ENCODE peak calls at places on chromosomes 1 and 21, in seven cellular contexts. One of them, this sample, is unnamed.

GRCh38 chr1:224766266-224766665 is 150.1 kb downstream of the CNIH3 start:
- DNase-seq in glutamatergic neuron: no peak
- DNase-seq in hepatic stellate cell: no peak
- DNase-seq in glomerular endothelial cell: no peak
- DNase-seq in neural crest cell: no peak
- DNase-seq in cardiac muscle cell: no peak
- DNase-seq in activated CD8-positive, alpha-beta memory T cell treated with anti-CD3 and anti-CD28 coated beads, Interleukin-2, amount 50 U/mL, for 4 hours: no peak
- DNase-seq in this sample: no peak

GRCh38 chr1:187413770-187414169 is 585.0 kb downstream of the PLA2G4A start:
- DNase-seq in neural crest cell: no peak
- DNase-seq in cardiac muscle cell: peak; percentile 32
- DNase-seq in hepatic stellate cell: no peak
- DNase-seq in glutamatergic neuron: no peak
- DNase-seq in activated CD8-positive, alpha-beta memory T cell treated with anti-CD3 and anti-CD28 coated beads, Interleukin-2, amount 50 U/mL, for 4 hours: no peak
- DNase-seq in glomerular endothelial cell: no peak
- DNase-seq in this sample: no peak

GRCh38 chr1:96478228-96478627 is 243.4 kb upstream of the PTBP2 start:
- DNase-seq in glutamatergic neuron: no peak
- DNase-seq in glomerular endothelial cell: no peak
- DNase-seq in hepatic stellate cell: no peak
- DNase-seq in activated CD8-positive, alpha-beta memory T cell treated with anti-CD3 and anti-CD28 coated beads, Interleukin-2, amount 50 U/mL, for 4 hours: no peak
- DNase-seq in cardiac muscle cell: no peak
- DNase-seq in neural crest cell: no peak
- DNase-seq in this sample: no peak

GRCh38 chr21:43976661-43977060 is 35.4 kb upstream of the TRAPPC10 start:
- DNase-seq in glomerular endothelial cell: no peak
- DNase-seq in activated CD8-positive, alpha-beta memory T cell treated with anti-CD3 and anti-CD28 coated beads, Interleukin-2, amount 50 U/mL, for 4 hours: no peak
- DNase-seq in neural crest cell: no peak
- DNase-seq in cardiac muscle cell: no peak
- DNase-seq in hepatic stellate cell: no peak
- DNase-seq in glutamatergic neuron: no peak
- DNase-seq in this sample: no peak

GRCh38 chr1:66840929-66841328 is 39.9 kb upstream of the INSL5 start:
- DNase-seq in glutamatergic neuron: no peak
- DNase-seq in glomerular endothelial cell: no peak
- DNase-seq in neural crest cell: no peak
- DNase-seq in cardiac muscle cell: no peak
- DNase-seq in activated CD8-positive, alpha-beta memory T cell treated with anti-CD3 and anti-CD28 coated beads, Interleukin-2, amount 50 U/mL, for 4 hours: no peak
- DNase-seq in hepatic stellate cell: no peak
- DNase-seq in this sample: no peak

GRCh38 chr1:209560529-209560928 is 23.0 kb upstream of the CAMK1G start:
- DNase-seq in glutamatergic neuron: no peak
- DNase-seq in activated CD8-positive, alpha-beta memory T cell treated with anti-CD3 and anti-CD28 coated beads, Interleukin-2, amount 50 U/mL, for 4 hours: no peak
- DNase-seq in cardiac muscle cell: no peak
- DNase-seq in hepatic stellate cell: no peak
- DNase-seq in glomerular endothelial cell: no peak
- DNase-seq in neural crest cell: no peak
- DNase-seq in this sample: no peak

GRCh38 chr1:19811206-19811851 is 3.8 kb downstream of the RNF186 start:
- DNase-seq in glomerular endothelial cell: no peak
- DNase-seq in neural crest cell: peak; percentile 40
- DNase-seq in glutamatergic neuron: peak; percentile 64
- DNase-seq in cardiac muscle cell: peak; percentile 74
- DNase-seq in activated CD8-positive, alpha-beta memory T cell treated with anti-CD3 and anti-CD28 coated beads, Interleukin-2, amount 50 U/mL, for 4 hours: peak; percentile 30
- DNase-seq in hepatic stellate cell: peak; percentile 52
- DNase-seq in this sample: no peak

GRCh38 chr1:233908092-233908491 is 3.6 kb downstream of the SLC35F3 start:
- DNase-seq in glomerular endothelial cell: no peak
- DNase-seq in cardiac muscle cell: no peak
- DNase-seq in neural crest cell: no peak
- DNase-seq in activated CD8-positive, alpha-beta memory T cell treated with anti-CD3 and anti-CD28 coated beads, Interleukin-2, amount 50 U/mL, for 4 hours: no peak
- DNase-seq in glutamatergic neuron: no peak
- DNase-seq in hepatic stellate cell: no peak
- DNase-seq in this sample: no peak

GRCh38 chr1:162215902-162216301 is 146.4 kb downstream of the NOS1AP start:
- DNase-seq in activated CD8-positive, alpha-beta memory T cell treated with anti-CD3 and anti-CD28 coated beads, Interleukin-2, amount 50 U/mL, for 4 hours: no peak
- DNase-seq in glutamatergic neuron: no peak
- DNase-seq in glomerular endothelial cell: no peak
- DNase-seq in hepatic stellate cell: no peak
- DNase-seq in neural crest cell: no peak
- DNase-seq in cardiac muscle cell: peak; percentile 25
- DNase-seq in this sample: no peak

GRCh38 chr1:162605225-162605927 is 26.9 kb upstream of the DDR2 start:
- DNase-seq in hepatic stellate cell: peak; percentile 32
- DNase-seq in glomerular endothelial cell: peak; percentile 88
- DNase-seq in cardiac muscle cell: peak; percentile 95
- DNase-seq in glutamatergic neuron: no peak
- DNase-seq in activated CD8-positive, alpha-beta memory T cell treated with anti-CD3 and anti-CD28 coated beads, Interleukin-2, amount 50 U/mL, for 4 hours: no peak
- DNase-seq in neural crest cell: no peak
- DNase-seq in this sample: no peak

GRCh38 chr1:221045842-221046831 is 166.9 kb downstream of the HLX start:
- DNase-seq in glutamatergic neuron: no peak
- DNase-seq in glomerular endothelial cell: no peak
- DNase-seq in hepatic stellate cell: peak; percentile 27
- DNase-seq in neural crest cell: no peak
- DNase-seq in cardiac muscle cell: no peak
- DNase-seq in activated CD8-positive, alpha-beta memory T cell treated with anti-CD3 and anti-CD28 coated beads, Interleukin-2, amount 50 U/mL, for 4 hours: no peak
- DNase-seq in this sample: no peak

GRCh38 chr1:196309386-196309785 is 298.9 kb downstream of the KCNT2 start:
- DNase-seq in glomerular endothelial cell: peak; percentile 29
- DNase-seq in hepatic stellate cell: no peak
- DNase-seq in activated CD8-positive, alpha-beta memory T cell treated with anti-CD3 and anti-CD28 coated beads, Interleukin-2, amount 50 U/mL, for 4 hours: no peak
- DNase-seq in cardiac muscle cell: peak; percentile 66
- DNase-seq in neural crest cell: no peak
- DNase-seq in glutamatergic neuron: no peak
- DNase-seq in this sample: no peak

GRCh38 chr1:31013187-31013864 is 52.2 kb downstream of the PUM1 start:
- DNase-seq in activated CD8-positive, alpha-beta memory T cell treated with anti-CD3 and anti-CD28 coated beads, Interleukin-2, amount 50 U/mL, for 4 hours: no peak
- DNase-seq in hepatic stellate cell: no peak
- DNase-seq in glutamatergic neuron: no peak
- DNase-seq in neural crest cell: no peak
- DNase-seq in cardiac muscle cell: peak; percentile 42
- DNase-seq in glomerular endothelial cell: no peak
- DNase-seq in this sample: no peak

GRCh38 chr1:22850681-22851080 is 122.0 kb downstream of the LACTBL1 start:
- DNase-seq in neural crest cell: no peak
- DNase-seq in cardiac muscle cell: peak; percentile 57
- DNase-seq in glomerular endothelial cell: no peak
- DNase-seq in activated CD8-positive, alpha-beta memory T cell treated with anti-CD3 and anti-CD28 coated beads, Interleukin-2, amount 50 U/mL, for 4 hours: no peak
- DNase-seq in hepatic stellate cell: no peak
- DNase-seq in glutamatergic neuron: no peak
- DNase-seq in this sample: no peak

GRCh38 chr1:28540651-28541050 is 12.2 kb upstream of the TRNAU1AP start:
- DNase-seq in hepatic stellate cell: no peak
- DNase-seq in cardiac muscle cell: no peak
- DNase-seq in glomerular endothelial cell: no peak
- DNase-seq in neural crest cell: no peak
- DNase-seq in activated CD8-positive, alpha-beta memory T cell treated with anti-CD3 and anti-CD28 coated beads, Interleukin-2, amount 50 U/mL, for 4 hours: no peak
- DNase-seq in glutamatergic neuron: no peak
- DNase-seq in this sample: no peak

GRCh38 chr1:231855395-231855794 is 228.8 kb downstream of the DISC1 start:
- DNase-seq in hepatic stellate cell: no peak
- DNase-seq in glomerular endothelial cell: no peak
- DNase-seq in neural crest cell: no peak
- DNase-seq in glutamatergic neuron: no peak
- DNase-seq in cardiac muscle cell: no peak
- DNase-seq in activated CD8-positive, alpha-beta memory T cell treated with anti-CD3 and anti-CD28 coated beads, Interleukin-2, amount 50 U/mL, for 4 hours: no peak
- DNase-seq in this sample: no peak

GRCh38 chr1:72481420-72481819 is 199.1 kb upstream of the NEGR1 start:
- DNase-seq in hepatic stellate cell: no peak
- DNase-seq in activated CD8-positive, alpha-beta memory T cell treated with anti-CD3 and anti-CD28 coated beads, Interleukin-2, amount 50 U/mL, for 4 hours: no peak
- DNase-seq in glomerular endothelial cell: no peak
- DNase-seq in neural crest cell: no peak
- DNase-seq in glutamatergic neuron: no peak
- DNase-seq in cardiac muscle cell: no peak
- DNase-seq in this sample: no peak

GRCh38 chr1:45018599-45019230 is 6.7 kb downstream of the UROD start:
- DNase-seq in hepatic stellate cell: peak; percentile 55
- DNase-seq in activated CD8-positive, alpha-beta memory T cell treated with anti-CD3 and anti-CD28 coated beads, Interleukin-2, amount 50 U/mL, for 4 hours: peak; percentile 54
- DNase-seq in neural crest cell: peak; percentile 53
- DNase-seq in glomerular endothelial cell: peak; percentile 31
- DNase-seq in glutamatergic neuron: peak; percentile 75
- DNase-seq in cardiac muscle cell: peak; percentile 68
- DNase-seq in this sample: peak; percentile 58

GRCh38 chr1:39949891-39950290 is 5.1 kb upstream of the MFSD2A start:
- DNase-seq in hepatic stellate cell: no peak
- DNase-seq in neural crest cell: no peak
- DNase-seq in cardiac muscle cell: no peak
- DNase-seq in glutamatergic neuron: no peak
- DNase-seq in activated CD8-positive, alpha-beta memory T cell treated with anti-CD3 and anti-CD28 coated beads, Interleukin-2, amount 50 U/mL, for 4 hours: no peak
- DNase-seq in glomerular endothelial cell: no peak
- DNase-seq in this sample: no peak

GRCh38 chr1:98556521-98557158 is 104.9 kb upstream of the SNX7 start:
- DNase-seq in hepatic stellate cell: peak; percentile 0
- DNase-seq in activated CD8-positive, alpha-beta memory T cell treated with anti-CD3 and anti-CD28 coated beads, Interleukin-2, amount 50 U/mL, for 4 hours: no peak
- DNase-seq in neural crest cell: no peak
- DNase-seq in cardiac muscle cell: peak; percentile 36
- DNase-seq in glutamatergic neuron: no peak
- DNase-seq in glomerular endothelial cell: peak; percentile 20
- DNase-seq in this sample: no peak